ENCODE peak calls at places on chromosomes 2 and 18, in nine cellular contexts. A, O, U, L, J, T, W, P and V are unnamed samples.

GRCh38 chr2:62284980-62285379 is 89.1 kb downstream of the B3GNT2 start:
- DNase-seq in A (peak), O (no peak), U (no peak), L (no peak), J (no peak), T (no peak), W (peak), P (no peak), V (no peak)

GRCh38 chr2:71932780-71933466 is 214.7 kb downstream of the CYP26B1 start:
- DNase-seq in A (no peak), O (no peak), U (peak), L (no peak), J (no peak), T (no peak), W (no peak), P (no peak), V (no peak)

GRCh38 chr2:113705982-113706523 is 50.4 kb downstream of the SLC35F5 start:
- DNase-seq in A (no peak), O (no peak), U (no peak), L (no peak), J (no peak), T (no peak), W (no peak), P (no peak), V (no peak)

GRCh38 chr18:55384551-55385275 is 203.3 kb downstream of the TCF4 start:
- DNase-seq in A (peak), O (no peak), U (no peak), L (no peak), J (peak), T (peak), W (peak), P (no peak), V (peak)

GRCh38 chr18:48326901-48327675 is 82.1 kb downstream of the ZBTB7C start:
- DNase-seq in A (no peak), O (no peak), U (peak), L (no peak), J (peak), T (no peak), W (peak), P (no peak), V (peak)

GRCh38 chr2:209614630-209615369 is 156.8 kb upstream of the UNC80 start:
- DNase-seq in A (no peak), O (no peak), U (no peak), L (no peak), J (no peak), T (no peak), W (no peak), P (no peak), V (peak)

GRCh38 chr2:96413067-96413722 is 77.6 kb downstream of the NCAPH start:
- DNase-seq in A (no peak), O (peak), U (no peak), L (no peak), J (no peak), T (no peak), W (peak), P (no peak), V (peak)

GRCh38 chr2:174003635-174004310 is 38.6 kb upstream of the SP3 start:
- DNase-seq in A (no peak), O (no peak), U (no peak), L (no peak), J (no peak), T (no peak), W (no peak), P (no peak), V (no peak)

GRCh38 chr2:85661139-85661858 is 6.7 kb downstream of the SFTPB start:
- DNase-seq in A (no peak), O (no peak), U (peak), L (peak), J (no peak), T (no peak), W (no peak), P (no peak), V (no peak)

GRCh38 chr2:189199797-189200196 is 20.2 kb upstream of the COL5A2 start:
- DNase-seq in A (no peak), O (no peak), U (no peak), L (no peak), J (no peak), T (no peak), W (no peak), P (no peak), V (no peak)

GRCh38 chr18:34921811-34922385 is 119.3 kb upstream of the MAPRE2 start:
- DNase-seq in A (no peak), O (no peak), U (no peak), L (no peak), J (no peak), T (no peak), W (no peak), P (no peak), V (no peak)

GRCh38 chr2:172284209-172284608 is 143.2 kb upstream of the ITGA6 start:
- DNase-seq in A (no peak), O (no peak), U (no peak), L (no peak), J (no peak), T (no peak), W (no peak), P (no peak), V (no peak)

GRCh38 chr2:172344159-172344558 is 83.2 kb upstream of the ITGA6 start:
- DNase-seq in A (no peak), O (no peak), U (no peak), L (no peak), J (no peak), T (no peak), W (no peak), P (no peak), V (no peak)

GRCh38 chr2:37454851-37455762 is 110.7 kb downstream of the QPCT start:
- DNase-seq in A (no peak), O (no peak), U (no peak), L (no peak), J (no peak), T (no peak), W (peak), P (no peak), V (peak)

GRCh38 chr2:174124171-174124570 is 124.2 kb downstream of the OLA1 start:
- DNase-seq in A (no peak), O (peak), U (no peak), L (no peak), J (no peak), T (no peak), W (no peak), P (no peak), V (no peak)

GRCh38 chr18:458016-458415 is 42.5 kb downstream of the COLEC12 start:
- DNase-seq in A (no peak), O (no peak), U (no peak), L (no peak), J (no peak), T (no peak), W (no peak), P (no peak), V (no peak)

GRCh38 chr2:143431316-143431715 is 302.1 kb downstream of the ARHGAP15 start:
- DNase-seq in A (no peak), O (no peak), U (no peak), L (no peak), J (no peak), T (no peak), W (no peak), P (no peak), V (peak)

GRCh38 chr2:41886145-41886664 is 161.6 kb upstream of the PKDCC start:
- DNase-seq in A (no peak), O (no peak), U (no peak), L (no peak), J (no peak), T (no peak), W (no peak), P (no peak), V (no peak)

GRCh38 chr2:70513751-70514150 is 39.9 kb downstream of the TGFA start:
- DNase-seq in A (no peak), O (no peak), U (no peak), L (no peak), J (no peak), T (no peak), W (no peak), P (no peak), V (no peak)